ENCODE peak calls at places on chromosomes 7 and 10, in nine cellular contexts. I is effector memory CD4-positive, alpha-beta T cell; T is testis; B is endothelial cell of umbilical vein; J is dorsolateral prefrontal cortex; P is neuronal stem cell; W is vagina; V is CD8-positive, alpha-beta T cell; A is body of pancreas. H is an unnamed sample.

GRCh38 chr10:92886334-92886961 is 38.1 kb downstream of the EXOC6 start:
- DNase-seq in V (no peak), T (no peak), I (no peak), J (no peak), P (no peak), B (no peak), W (no peak), A (no peak), H (no peak)

GRCh38 chr7:140698477-140698876 is 2.0 kb downstream of the NDUFB2 start:
- DNase-seq in W (no peak), A (peak), B (no peak), T (no peak), J (no peak), P (no peak), I (no peak), V (no peak), H (no peak)

GRCh38 chr10:4131407-4132215 is 346.6 kb upstream of the KLF6 start:
- DNase-seq in W (no peak), T (no peak), I (no peak), V (no peak), A (no peak), J (no peak), B (peak), P (no peak), H (no peak)

GRCh38 chr10:43785252-43785651 is 136.6 kb upstream of the ZNF32 start:
- DNase-seq in I (no peak), J (no peak), A (peak), W (no peak), T (no peak), V (no peak), B (peak), P (no peak), H (no peak)

GRCh38 chr10:4718544-4718943 is 107.5 kb upstream of the AKR1E2 start:
- DNase-seq in P (no peak), J (no peak), W (no peak), B (no peak), A (no peak), T (no peak), V (no peak), I (no peak), H (no peak)

GRCh38 chr10:3978762-3979161 is 193.8 kb upstream of the KLF6 start:
- DNase-seq in A (no peak), B (no peak), T (no peak), J (no peak), V (no peak), P (no peak), W (no peak), I (no peak), H (peak)

GRCh38 chr7:767941-768729 is 41.1 kb upstream of the PRKAR1B start:
- DNase-seq in B (no peak), T (peak), P (no peak), I (no peak), V (peak), A (no peak), J (peak), W (no peak), H (no peak)

GRCh38 chr10:132906836-132907235 is 35.5 kb downstream of the CFAP46 start:
- DNase-seq in W (no peak), T (no peak), A (no peak), J (peak), V (no peak), I (no peak), P (no peak), B (no peak), H (no peak)

GRCh38 chr7:10038351-10038750 is 935.3 kb upstream of the PHF14 start:
- DNase-seq in B (no peak), V (no peak), A (no peak), I (no peak), J (no peak), W (no peak), T (no peak), P (no peak), H (no peak)

GRCh38 chr7:20220824-20221547 is 3.8 kb upstream of the MACC1 start:
- DNase-seq in B (no peak), J (no peak), V (no peak), W (no peak), T (no peak), P (no peak), I (no peak), A (no peak), H (no peak)

GRCh38 chr10:102167861-102168260 is 15.7 kb downstream of the NOLC1 start:
- DNase-seq in A (no peak), V (no peak), W (no peak), J (no peak), T (no peak), B (no peak), I (no peak), P (no peak), H (no peak)

GRCh38 chr10:102172288-102172687 is 20.1 kb downstream of the NOLC1 start:
- DNase-seq in V (no peak), B (no peak), A (no peak), I (no peak), J (no peak), W (no peak), P (no peak), T (no peak), H (no peak)

GRCh38 chr10:102175415-102175814 is 23.2 kb downstream of the NOLC1 start:
- DNase-seq in I (no peak), W (no peak), A (no peak), V (no peak), P (no peak), T (no peak), B (no peak), J (no peak), H (no peak)

GRCh38 chr10:102170602-102171001 is 18.4 kb downstream of the NOLC1 start:
- DNase-seq in A (no peak), I (no peak), J (no peak), P (no peak), V (no peak), W (no peak), T (no peak), B (no peak), H (no peak)
- H3K27ac ChIP-seq in A (no peak), I (no peak), J (no peak), P (no peak), V (no peak), W (no peak), T (no peak), B (no peak), H (no peak)

GRCh38 chr7:17279081-17279480 is 19.4 kb upstream of the AHR start:
- DNase-seq in I (no peak), P (no peak), A (no peak), W (no peak), J (no peak), B (no peak), V (no peak), T (no peak), H (no peak)

GRCh38 chr7:17274551-17275245 is 23.8 kb upstream of the AHR start:
- DNase-seq in W (no peak), V (no peak), T (no peak), P (no peak), J (no peak), I (no peak), B (peak), A (no peak), H (no peak)

GRCh38 chr7:17275749-17276671 is 22.4 kb upstream of the AHR start:
- DNase-seq in P (no peak), A (peak), I (no peak), T (no peak), V (no peak), W (no peak), J (no peak), B (peak), H (no peak)
- H3K4me3 ChIP-seq in P (no peak), A (no peak), I (no peak), T (no peak), V (no peak), W (no peak), J (no peak), B (no peak), H (no peak)

GRCh38 chr10:69216577-69217118 is 3.5 kb upstream of the HKDC1 start:
- DNase-seq in T (no peak), I (no peak), A (no peak), J (no peak), V (no peak), B (no peak), P (no peak), W (no peak), H (no peak)

GRCh38 chr10:69217119-69217754 is 2.9 kb upstream of the HKDC1 start:
- DNase-seq in J (no peak), I (no peak), A (no peak), B (peak), V (no peak), W (no peak), P (no peak), T (no peak), H (no peak)

GRCh38 chr10:69220510-69220909 is 378 bp downstream of the HKDC1 start:
- DNase-seq in A (no peak), J (no peak), W (no peak), T (no peak), B (no peak), P (no peak), I (no peak), V (no peak), H (no peak)

GRCh38 chr10:69220041-69220451 is at the start of gene HKDC1:
- DNase-seq in W (no peak), B (no peak), V (no peak), I (no peak), P (no peak), T (no peak), J (no peak), A (peak), H (no peak)

DNA sequence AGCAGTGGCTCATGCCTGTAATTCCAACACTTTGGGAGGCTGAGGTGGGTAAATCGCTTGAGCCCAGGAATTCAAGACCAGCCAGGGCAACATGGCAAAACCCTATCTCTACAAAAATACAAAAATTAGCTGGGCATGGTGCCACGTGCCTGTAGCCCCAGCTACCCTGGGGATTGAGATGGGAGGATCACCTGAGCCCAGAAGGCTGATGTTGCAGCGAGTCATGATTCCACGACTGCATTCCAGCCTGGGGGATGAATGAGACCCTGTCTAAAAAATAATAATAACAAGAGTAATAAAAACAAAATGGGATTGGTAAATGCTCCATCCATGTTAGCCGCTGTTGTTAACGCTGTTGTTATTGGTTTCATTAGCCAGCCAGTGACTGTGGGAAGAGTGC is 1.3 kb upstream of the HKDC1 start:
- DNase-seq in J (no peak), T (no peak), V (no peak), A (no peak), W (no peak), P (no peak), B (no peak), I (no peak), H (no peak)
- H3K27ac ChIP-seq in J (no peak), T (no peak), V (no peak), A (peak), W (no peak), P (no peak), B (no peak), I (no peak), H (no peak)

GRCh38 chr10:49139000-49139865 is 5.4 kb upstream of the FAM170B start:
- DNase-seq in V (no peak), A (no peak), W (peak), B (no peak), J (no peak), I (no peak), P (no peak), T (no peak), H (no peak)
- H3K4me3 ChIP-seq in V (no peak), A (no peak), W (no peak), B (no peak), J (no peak), I (no peak), P (no peak), T (no peak), H (no peak)

GRCh38 chr10:103021150-103021896 is 103.2 kb downstream of the CNNM2 start:
- DNase-seq in A (no peak), V (no peak), W (no peak), J (no peak), I (no peak), T (no peak), B (no peak), P (peak), H (no peak)
- H3K27ac ChIP-seq in A (no peak), V (no peak), W (no peak), J (no peak), I (no peak), T (no peak), B (no peak), P (no peak), H (peak)